ENCODE peak calls at places on chromosomes 2 and 18, in nine cellular contexts. J, E, U, H, I, Q, V, X and Z are unnamed samples.

GRCh38 chr18:62678847-62679535 is 36.4 kb upstream of the PHLPP1 start:
- DNase-seq in J (peak), E (no peak), U (no peak), H (no peak), I (no peak), Q (no peak), V (no peak), X (no peak), Z (no peak)

GRCh38 chr2:3487931-3488554 is 31.3 kb downstream of the ADI1 start:
- DNase-seq in J (no peak), E (no peak), U (no peak), H (no peak), I (peak), Q (no peak), V (no peak), X (peak), Z (no peak)

GRCh38 chr2:146003337-146003736 is 1483.4 kb upstream of the ZEB2 start:
- DNase-seq in J (no peak), E (no peak), U (no peak), H (no peak), I (no peak), Q (no peak), V (no peak), X (no peak), Z (no peak)

GRCh38 chr2:42793314-42794270 is 1.2 kb upstream of the HAAO start:
- DNase-seq in J (no peak), E (no peak), U (peak), H (no peak), I (peak), Q (no peak), V (no peak), X (no peak), Z (no peak)

GRCh38 chr2:96431319-96431718 is 73.8 kb downstream of the NEURL3 start:
- DNase-seq in J (no peak), E (no peak), U (no peak), H (no peak), I (no peak), Q (no peak), V (no peak), X (no peak), Z (no peak)

GRCh38 chr2:240512109-240512485 is 45.7 kb downstream of the ANKMY1 start:
- DNase-seq in J (no peak), E (no peak), U (no peak), H (no peak), I (peak), Q (no peak), V (no peak), X (no peak), Z (no peak)

GRCh38 chr2:28676153-28676835 is 75.3 kb upstream of the PPP1CB start:
- DNase-seq in J (no peak), E (no peak), U (no peak), H (no peak), I (no peak), Q (no peak), V (no peak), X (no peak), Z (no peak)

GRCh38 chr2:20106746-20107145 is 55.3 kb upstream of the LAPTM4A start:
- DNase-seq in J (peak), E (no peak), U (no peak), H (no peak), I (no peak), Q (no peak), V (no peak), X (no peak), Z (no peak)

GRCh38 chr2:96088340-96089335 is 27.7 kb downstream of the ADRA2B start:
- DNase-seq in J (no peak), E (no peak), U (no peak), H (no peak), I (peak), Q (no peak), V (no peak), X (no peak), Z (no peak)

GRCh38 chr2:40540026-40540425 is 88.1 kb upstream of the SLC8A1 start:
- DNase-seq in J (no peak), E (no peak), U (no peak), H (no peak), I (no peak), Q (no peak), V (no peak), X (no peak), Z (no peak)

GRCh38 chr2:61044596-61044995 is 21.1 kb upstream of the SANBR start:
- DNase-seq in J (no peak), E (no peak), U (no peak), H (no peak), I (no peak), Q (no peak), V (no peak), X (no peak), Z (peak)

GRCh38 chr2:237931205-237931721 is 35.6 kb upstream of the UBE2F start:
- DNase-seq in J (no peak), E (no peak), U (peak), H (no peak), I (no peak), Q (no peak), V (no peak), X (no peak), Z (no peak)

GRCh38 chr18:46199515-46200147 is 95.4 kb downstream of the HAUS1 start:
- DNase-seq in J (no peak), E (no peak), U (peak), H (peak), I (no peak), Q (no peak), V (no peak), X (no peak), Z (no peak)

GRCh38 chr18:76610933-76611749 is 116.1 kb upstream of the ZNF516 start:
- DNase-seq in J (no peak), E (no peak), U (peak), H (no peak), I (no peak), Q (no peak), V (no peak), X (no peak), Z (no peak)

GRCh38 chr2:219459460-219460311 is 25.0 kb downstream of the SPEG start:
- DNase-seq in J (peak), E (peak), U (peak), H (peak), I (no peak), Q (no peak), V (no peak), X (peak), Z (peak)

DNA sequence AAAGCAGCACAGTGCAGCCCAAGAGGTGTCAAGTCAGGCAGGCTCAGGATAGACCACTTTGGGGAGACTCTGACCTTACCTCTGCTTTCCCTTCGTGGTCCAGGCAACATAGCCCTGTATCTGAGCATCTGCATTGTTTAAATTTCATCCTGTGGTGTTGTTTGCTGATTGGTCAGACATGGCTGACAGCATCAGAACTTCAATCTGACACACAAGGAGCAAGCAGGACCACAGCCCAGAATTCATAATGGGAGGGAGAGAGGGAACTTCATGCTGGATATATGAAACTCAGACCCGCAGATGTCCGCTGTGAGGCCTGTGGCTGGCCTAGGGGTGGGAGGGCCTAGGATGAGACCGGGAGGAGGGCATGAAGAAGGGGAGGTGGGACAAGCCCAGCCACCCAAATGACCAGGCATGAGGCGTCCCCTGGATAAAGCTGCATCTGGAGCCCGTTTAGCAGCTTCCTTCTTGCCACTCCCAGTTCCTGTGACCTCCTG is 285.6 kb downstream of the TCF4 start:
- DNase-seq in J (no peak), E (no peak), U (peak), H (no peak), I (peak), Q (no peak), V (no peak), X (no peak), Z (no peak)
- H3K4me3 ChIP-seq in J (no peak), E (no peak), U (peak), H (no peak), I (no peak), Q (no peak), V (no peak), X (no peak), Z (no peak)

GRCh38 chr2:172102159-172102857 is 392 bp downstream of the DLX2 start:
- DNase-seq in J (no peak), E (no peak), U (peak), H (no peak), I (peak), Q (no peak), V (no peak), X (no peak), Z (peak)

GRCh38 chr2:172101008-172101706 is 1.5 kb downstream of the DLX2 start:
- DNase-seq in J (no peak), E (no peak), U (peak), H (no peak), I (peak), Q (no peak), V (no peak), X (no peak), Z (no peak)

GRCh38 chr2:172102858-172103359 is at the start of gene DLX2:
- DNase-seq in J (peak), E (peak), U (peak), H (peak), I (peak), Q (peak), V (no peak), X (peak), Z (peak)

GRCh38 chr2:172100080-172101007 is 2.4 kb downstream of the DLX2 start:
- DNase-seq in J (no peak), E (no peak), U (peak), H (no peak), I (peak), Q (no peak), V (no peak), X (no peak), Z (no peak)

GRCh38 chr2:172101707-172102158 is 967 bp downstream of the DLX2 start:
- DNase-seq in J (no peak), E (no peak), U (peak), H (no peak), I (peak), Q (no peak), V (no peak), X (no peak), Z (no peak)
- H3K4me3 ChIP-seq in J (peak), E (no peak), U (peak), H (peak), I (no peak), Q (peak), V (peak), X (no peak), Z (peak)

GRCh38 chr2:1739322-1739957 is 4.9 kb downstream of the PXDN start:
- DNase-seq in J (no peak), E (no peak), U (no peak), H (no peak), I (no peak), Q (no peak), V (no peak), X (peak), Z (no peak)

GRCh38 chr2:1738646-1739302 is 5.5 kb downstream of the PXDN start:
- DNase-seq in J (no peak), E (no peak), U (no peak), H (no peak), I (peak), Q (no peak), V (no peak), X (peak), Z (no peak)

GRCh38 chr2:1741851-1742250 is 2.5 kb downstream of the PXDN start:
- DNase-seq in J (no peak), E (no peak), U (no peak), H (no peak), I (peak), Q (no peak), V (no peak), X (no peak), Z (no peak)

GRCh38 chr2:1740714-1741584 is 3.4 kb downstream of the PXDN start:
- DNase-seq in J (no peak), E (no peak), U (no peak), H (no peak), I (peak), Q (no peak), V (no peak), X (peak), Z (no peak)

GRCh38 chr2:1739961-1740713 is 4.2 kb downstream of the PXDN start:
- DNase-seq in J (no peak), E (no peak), U (no peak), H (no peak), I (peak), Q (no peak), V (no peak), X (peak), Z (no peak)
- H3K4me3 ChIP-seq in J (no peak), E (no peak), U (no peak), H (no peak), I (no peak), Q (no peak), V (no peak), X (no peak), Z (no peak)

DNA sequence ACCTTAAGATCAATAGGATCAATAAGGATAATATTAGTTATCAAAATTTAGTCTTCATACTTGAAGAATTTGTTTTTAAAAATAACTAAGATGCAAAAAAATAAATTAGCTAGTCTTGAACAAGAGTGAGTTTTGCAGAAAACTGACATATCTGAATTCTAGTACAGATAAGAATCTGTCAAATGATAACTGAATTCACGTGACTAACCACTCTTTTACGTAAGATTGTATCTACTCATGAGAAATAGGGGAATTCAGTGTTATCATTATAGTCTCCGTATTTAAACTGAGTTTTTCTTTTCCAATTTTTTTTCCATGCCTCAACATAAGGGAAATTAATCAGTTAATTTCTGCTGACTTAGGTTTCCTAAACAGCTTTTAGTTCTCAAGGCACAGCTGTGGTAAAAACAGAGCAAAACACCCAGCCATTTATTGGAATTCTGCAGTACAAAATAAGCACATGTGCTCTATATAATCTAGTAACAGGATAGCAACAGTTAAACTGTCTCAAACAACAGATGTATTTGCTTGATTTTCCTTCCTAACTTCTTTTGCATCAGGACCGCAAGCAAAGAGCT is 19.1 kb downstream of the SLC40A1 start:
- DNase-seq in J (no peak), E (no peak), U (no peak), H (no peak), I (no peak), Q (no peak), V (no peak), X (no peak), Z (no peak)
- H3K4me3 ChIP-seq in J (no peak), E (no peak), U (no peak), H (no peak), I (no peak), Q (no peak), V (no peak), X (no peak), Z (no peak)

GRCh38 chr2:216691210-216691741 is 4.1 kb downstream of the IGFBP5 start:
- DNase-seq in J (peak), E (peak), U (peak), H (no peak), I (peak), Q (peak), V (no peak), X (peak), Z (no peak)

GRCh38 chr2:216689397-216689796 is 6.0 kb downstream of the IGFBP5 start:
- DNase-seq in J (no peak), E (no peak), U (no peak), H (no peak), I (no peak), Q (no peak), V (no peak), X (no peak), Z (no peak)

GRCh38 chr2:216688731-216689360 is 6.5 kb downstream of the IGFBP5 start:
- DNase-seq in J (no peak), E (peak), U (no peak), H (no peak), I (peak), Q (no peak), V (no peak), X (peak), Z (no peak)

GRCh38 chr2:216692636-216693413 is 2.5 kb downstream of the IGFBP5 start:
- DNase-seq in J (peak), E (peak), U (peak), H (peak), I (peak), Q (peak), V (no peak), X (peak), Z (peak)

DNA sequence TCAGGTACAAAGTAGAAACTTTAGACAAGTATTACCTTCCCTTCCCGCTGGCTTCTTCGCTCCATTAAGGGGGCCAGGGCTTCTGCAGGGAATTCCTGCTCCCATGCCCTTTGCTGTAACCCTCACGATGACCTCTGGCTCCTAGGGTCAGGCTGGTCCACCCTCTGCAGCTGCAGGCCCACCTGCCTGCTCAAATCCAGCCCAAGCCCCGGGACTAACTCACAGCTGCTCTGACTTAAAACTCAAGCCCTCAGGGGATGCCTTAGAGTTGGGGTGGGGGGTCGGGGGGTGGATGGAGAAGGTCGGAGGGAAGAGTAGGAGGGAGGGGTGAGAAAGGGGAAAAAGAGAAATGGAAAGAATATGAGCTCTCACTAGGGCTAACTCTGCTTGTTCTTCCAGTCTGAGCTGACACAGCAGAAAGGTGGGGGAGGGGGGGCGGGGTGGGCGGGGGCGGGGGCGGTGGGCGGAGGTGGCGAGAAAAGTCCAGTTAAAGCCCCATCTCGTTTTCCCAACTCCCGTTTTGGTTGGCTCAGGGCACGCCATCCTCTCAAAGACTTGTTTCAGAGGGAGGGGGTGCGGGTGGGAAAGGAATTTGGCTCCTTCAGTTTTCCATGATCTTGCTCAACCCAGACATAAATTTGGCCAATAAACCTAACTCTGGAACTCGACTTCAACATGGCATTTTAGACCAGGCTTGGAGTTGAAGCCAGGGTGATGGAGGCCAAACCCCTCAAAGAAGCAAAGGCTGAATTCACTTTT is 4.7 kb downstream of the IGFBP5 start:
- DNase-seq in J (no peak), E (peak), U (peak), H (no peak), I (peak), Q (no peak), V (no peak), X (peak), Z (no peak)
- H3K4me3 ChIP-seq in J (peak), E (peak), U (peak), H (no peak), I (no peak), Q (peak), V (peak), X (peak), Z (no peak)

GRCh38 chr2:101781326-101781725 is 83.8 kb downstream of the MAP4K4 start:
- DNase-seq in J (no peak), E (no peak), U (no peak), H (no peak), I (no peak), Q (no peak), V (no peak), X (no peak), Z (no peak)
- H3K4me3 ChIP-seq in J (no peak), E (no peak), U (no peak), H (no peak), I (no peak), Q (no peak), V (no peak), X (no peak), Z (no peak)

GRCh38 chr18:37253424-37254255 is 312.0 kb downstream of the CELF4 start:
- DNase-seq in J (peak), E (no peak), U (peak), H (no peak), I (no peak), Q (peak), V (no peak), X (no peak), Z (no peak)
- H3K4me3 ChIP-seq in J (peak), E (peak), U (peak), H (peak), I (no peak), Q (peak), V (no peak), X (no peak), Z (peak)

DNA sequence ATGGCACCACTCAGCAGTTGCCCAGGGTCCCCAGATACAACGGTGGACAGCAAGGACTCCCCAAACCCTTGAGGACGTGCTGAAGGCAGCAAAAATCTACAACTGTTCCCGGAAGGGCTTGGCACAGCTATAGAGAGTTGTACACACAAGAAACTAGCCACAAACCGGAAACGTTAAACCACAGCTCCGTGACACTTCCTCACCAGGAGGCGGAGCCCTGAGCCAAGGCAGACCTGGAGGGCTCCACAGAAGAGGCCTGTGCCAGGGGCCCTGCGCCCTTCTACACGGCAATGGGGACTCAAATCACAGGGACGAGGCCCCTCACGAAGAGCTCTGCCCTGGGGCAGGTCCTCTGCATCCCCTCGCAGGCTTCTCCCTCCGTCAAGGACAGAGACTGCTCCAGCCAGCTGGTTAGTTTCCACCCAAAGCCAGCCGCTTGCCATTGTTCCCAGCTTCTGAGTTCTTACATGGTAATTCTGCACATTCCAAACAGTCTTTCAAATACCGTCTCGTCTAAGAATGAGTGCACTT is 133.3 kb downstream of the HDAC4 start:
- DNase-seq in J (no peak), E (peak), U (peak), H (no peak), I (peak), Q (peak), V (peak), X (peak), Z (peak)
- H3K4me3 ChIP-seq in J (no peak), E (no peak), U (no peak), H (no peak), I (no peak), Q (peak), V (peak), X (no peak), Z (peak)